ENCODE peak calls at places on chromosome 20, in eight cellular contexts. U, O, F, Z, N, G, I and H are unnamed samples. For H3K36me3, the result is how much of the 10 kb centered on the place peaks cover.

GRCh38 chr20:22403860-22404608 is 180.3 kb downstream of the FOXA2 start:
- DNase-seq in N (no peak), U (no peak), G (peak), F (no peak), O (no peak), I (no peak), Z (no peak), H (no peak)

GRCh38 chr20:53801609-53802370 is 208.2 kb upstream of the ZNF217 start:
- DNase-seq in I (no peak), G (no peak), O (no peak), U (no peak), F (no peak), Z (peak), N (no peak), H (no peak)

GRCh38 chr20:31788578-31788977 is 30.6 kb upstream of the MYLK2 start:
- DNase-seq in G (peak), Z (no peak), U (no peak), N (no peak), I (peak), O (no peak), F (no peak), H (no peak)

GRCh38 chr20:51062065-51062464 is 39.2 kb upstream of the KCNG1 start:
- DNase-seq in U (no peak), G (no peak), O (no peak), Z (no peak), I (no peak), N (no peak), F (no peak), H (no peak)

GRCh38 chr20:25219365-25219764 is 23.9 kb downstream of the ENTPD6 start:
- DNase-seq in U (no peak), I (no peak), G (no peak), Z (no peak), F (no peak), O (no peak), N (no peak), H (no peak)

GRCh38 chr20:44467289-44467883 is 8.3 kb upstream of the TTPAL start:
- DNase-seq in O (no peak), N (peak), Z (no peak), U (no peak), G (peak), I (peak), F (no peak), H (no peak)

GRCh38 chr20:43737925-43738324 is 11.1 kb upstream of the GTSF1L start:
- DNase-seq in U (no peak), G (no peak), O (no peak), I (no peak), N (no peak), F (no peak), Z (no peak), H (no peak)

GRCh38 chr20:50292324-50293243 is 102.0 kb downstream of the CEBPB start:
- DNase-seq in F (peak), O (no peak), I (peak), U (peak), N (peak), Z (peak), G (peak), H (no peak)

GRCh38 chr20:24166127-24166389 is 177.5 kb upstream of the GGTLC1 start:
- DNase-seq in U (no peak), F (no peak), I (no peak), N (no peak), G (peak), O (no peak), Z (no peak), H (no peak)

GRCh38 chr20:53513489-53514298 is 79.9 kb downstream of the ZNF217 start:
- DNase-seq in G (no peak), I (no peak), N (no peak), O (no peak), Z (peak), U (no peak), F (no peak), H (no peak)

GRCh38 chr20:5678769-5679168 is 71.4 kb upstream of the SHLD1 start:
- DNase-seq in G (no peak), U (no peak), O (no peak), I (no peak), F (no peak), Z (no peak), N (no peak), H (no peak)

GRCh38 chr20:16273812-16274560 is 299.3 kb downstream of the KIF16B start:
- DNase-seq in N (no peak), I (no peak), F (no peak), O (no peak), Z (no peak), G (no peak), U (no peak), H (peak)

GRCh38 chr20:10603971-10604864 is 69.6 kb downstream of the JAG1 start:
- DNase-seq in U (peak), F (no peak), G (no peak), N (peak), Z (peak), O (no peak), I (peak), H (peak)

GRCh38 chr20:58550661-58551060 is 35.5 kb upstream of the APCDD1L start:
- DNase-seq in Z (no peak), F (peak), G (no peak), N (no peak), O (no peak), I (no peak), U (no peak), H (no peak)

GRCh38 chr20:35734374-35734773 is 7.7 kb downstream of the RBM39 start:
- DNase-seq in F (no peak), U (no peak), Z (no peak), O (no peak), I (no peak), N (no peak), G (no peak), H (no peak)

GRCh38 chr20:23606652-23607049 is 934 bp upstream of the CST9 start:
- DNase-seq in Z (peak), U (peak), O (peak), F (peak), N (peak), I (peak), G (peak), H (peak)

GRCh38 chr20:16441526-16442164 is 131.6 kb downstream of the KIF16B start:
- DNase-seq in G (no peak), I (no peak), N (no peak), F (no peak), Z (no peak), O (no peak), U (no peak), H (no peak)

DNA sequence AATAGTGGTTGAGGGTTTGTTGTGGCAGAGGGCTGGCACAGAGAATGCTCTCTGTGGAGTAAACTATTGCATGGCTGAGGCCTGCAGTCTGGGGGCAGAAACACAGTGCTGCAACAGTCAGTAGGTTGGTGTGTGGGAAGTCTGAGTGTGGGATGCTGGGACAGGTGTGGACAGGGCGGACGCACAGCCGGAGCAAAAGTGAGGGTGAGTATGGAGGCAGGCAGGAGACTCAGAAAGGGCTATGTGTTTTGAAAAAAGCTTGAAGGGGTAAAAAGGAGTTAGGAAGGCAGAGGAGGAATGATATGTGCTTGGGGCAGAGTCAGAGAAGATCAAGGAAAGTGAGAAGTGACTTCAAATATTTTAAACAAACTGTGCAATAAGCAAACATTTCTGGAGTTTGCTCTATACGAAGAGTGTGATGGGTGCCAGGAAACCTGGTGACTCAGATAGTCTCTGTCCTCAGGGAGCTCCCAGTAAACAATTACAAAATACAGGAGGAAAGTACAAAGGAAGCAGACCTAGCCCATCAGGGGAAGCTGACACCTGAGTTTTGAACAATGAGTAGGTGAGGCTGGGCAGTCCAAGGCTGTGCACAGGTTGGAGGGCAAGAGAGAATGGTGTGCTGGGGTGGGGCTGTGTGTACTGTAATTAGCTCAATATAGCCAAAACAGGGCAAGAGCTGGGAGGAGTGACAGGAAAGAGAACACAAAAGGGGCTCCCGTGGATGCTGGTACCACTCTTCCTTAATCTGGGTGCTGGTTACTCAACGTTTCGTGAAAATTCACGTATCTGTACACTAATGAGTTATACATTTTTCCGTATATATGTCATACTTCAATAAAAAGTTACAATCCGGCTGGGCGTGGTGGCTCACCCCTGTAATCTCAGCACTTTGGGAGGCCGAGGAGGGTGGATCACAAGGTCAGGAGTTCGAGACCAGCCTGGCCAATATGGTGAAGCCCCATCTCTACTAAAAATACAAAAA is 55.2 kb downstream of the PIGU start:
- DNase-seq in F (no peak), U (no peak), Z (peak), N (no peak), O (no peak), G (no peak), I (peak), H (no peak)
- H3K27ac ChIP-seq in F (no peak), U (no peak), Z (peak), N (no peak), O (no peak), G (no peak), I (peak), H (no peak)

DNA sequence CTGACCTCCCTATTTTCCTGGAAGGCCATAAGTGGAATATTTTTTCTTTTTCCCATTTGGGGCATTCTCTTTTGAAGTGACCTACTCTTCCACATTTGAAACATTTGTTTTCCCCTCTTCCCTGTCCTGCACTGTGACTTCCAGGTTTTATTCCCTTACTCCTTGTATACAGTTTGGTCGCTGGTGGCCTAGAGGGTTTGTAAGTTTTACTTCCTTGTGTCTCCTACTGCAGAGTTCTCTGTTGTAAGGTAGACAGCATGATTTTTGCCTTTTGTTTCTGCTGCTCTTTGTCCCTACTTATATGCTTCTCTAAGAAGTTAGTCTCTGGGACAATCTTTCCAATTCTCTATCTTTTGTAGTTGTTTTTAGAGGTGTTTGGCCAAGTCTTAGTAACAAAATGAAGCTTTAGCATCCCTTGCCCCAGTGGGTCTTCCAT is 7.4 kb upstream of the ZNFX1 start:
- DNase-seq in U (no peak), N (no peak), I (no peak), Z (no peak), F (no peak), G (no peak), O (no peak), H (no peak)
- H3K36me3 ChIP-seq in U (half or more), N (half or more), I (half or more), Z (half or more), F (under half), G (half or more), O (half or more), H (half or more)

DNA sequence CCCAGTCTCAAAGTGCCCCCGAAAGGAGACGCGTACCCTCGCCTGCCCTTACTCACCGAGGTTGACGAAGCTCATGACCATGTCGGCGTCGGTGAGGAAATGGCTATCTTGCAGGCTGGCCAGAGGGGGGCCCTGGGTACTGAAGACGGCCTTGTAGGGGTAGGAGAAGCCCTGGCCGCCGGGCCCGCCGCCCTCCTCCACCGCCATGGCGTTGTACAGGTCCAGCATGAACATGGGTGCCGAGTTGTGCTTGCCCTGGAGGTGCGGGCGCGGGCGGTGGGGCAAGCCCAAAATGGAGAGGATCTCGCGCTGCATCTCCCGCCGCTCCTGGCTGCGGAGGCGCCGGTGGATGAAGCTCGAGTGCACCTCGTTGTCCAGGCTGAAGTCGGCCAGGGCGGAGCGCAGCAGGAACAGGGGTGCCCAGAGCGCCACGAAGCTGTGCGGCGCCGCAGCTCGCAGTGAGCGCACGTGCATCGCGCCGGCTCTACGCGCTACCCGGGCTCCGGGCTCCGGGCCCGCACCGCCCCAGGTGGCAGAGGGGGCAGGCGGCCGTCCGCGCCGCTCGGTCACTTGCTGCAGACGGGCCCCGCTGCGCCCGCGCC is 691 bp downstream of the BMP7 start:
- DNase-seq in F (no peak), N (no peak), G (peak), U (no peak), Z (no peak), O (no peak), I (peak), H (peak)
- H3K4me3 ChIP-seq in F (peak), N (peak), G (peak), U (peak), Z (peak), O (no peak), I (no peak), H (peak)

DNA sequence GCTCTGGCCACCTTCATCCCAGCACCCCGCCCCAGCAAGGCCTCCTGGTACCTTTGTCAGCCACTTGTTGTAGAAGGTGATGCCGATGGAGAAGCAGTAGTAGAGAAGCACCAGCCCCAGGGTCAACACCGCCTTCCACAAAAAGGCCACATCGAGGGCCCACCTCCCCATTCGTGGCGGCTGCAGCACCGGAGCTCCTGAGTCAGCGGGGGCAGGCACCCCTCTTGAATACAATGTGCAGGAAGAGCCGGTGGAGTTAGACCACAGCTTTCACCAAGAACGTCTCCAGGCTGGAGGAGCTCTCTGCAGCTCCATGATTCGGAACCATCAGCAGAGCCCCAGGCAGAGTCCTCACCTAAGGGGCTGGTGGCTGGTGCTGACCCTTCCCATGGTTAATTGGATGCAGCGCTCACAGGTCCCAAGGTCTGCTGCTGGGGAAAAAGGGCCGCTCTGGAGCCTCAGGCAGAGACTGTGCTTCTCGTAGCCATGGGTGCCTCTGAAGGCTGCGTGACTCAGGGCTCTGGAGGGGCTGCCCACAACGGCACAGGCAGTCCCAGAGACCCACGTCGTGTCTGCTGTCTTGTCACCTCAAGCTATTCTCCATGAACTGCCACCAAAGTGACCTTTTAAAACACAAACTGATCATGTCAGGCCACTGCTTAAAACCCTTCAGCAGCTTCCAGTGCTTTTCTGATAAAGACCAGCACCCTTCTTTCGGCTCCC is 47.9 kb downstream of the ELMO2 start:
- DNase-seq in N (no peak), U (no peak), Z (no peak), O (no peak), I (no peak), G (no peak), F (no peak), H (no peak)
- H3K27ac ChIP-seq in N (no peak), U (peak), Z (no peak), O (no peak), I (no peak), G (no peak), F (no peak), H (no peak)

GRCh38 chr20:13784271-13784892 is 337 bp downstream of the ESF1 start:
- DNase-seq in O (no peak), Z (no peak), F (no peak), N (no peak), I (no peak), G (no peak), U (no peak), H (no peak)
- H3K36me3 ChIP-seq in O (under half), Z (under half), F (under half), N (under half), I (under half), G (under half), U (half or more), H (half or more)

GRCh38 chr20:17549131-17549530 is 18.0 kb upstream of the BFSP1 start:
- DNase-seq in I (no peak), G (no peak), F (no peak), Z (no peak), N (no peak), O (no peak), U (no peak), H (no peak)
- H3K4me3 ChIP-seq in I (no peak), G (no peak), F (no peak), Z (no peak), N (no peak), O (no peak), U (no peak), H (no peak)

DNA sequence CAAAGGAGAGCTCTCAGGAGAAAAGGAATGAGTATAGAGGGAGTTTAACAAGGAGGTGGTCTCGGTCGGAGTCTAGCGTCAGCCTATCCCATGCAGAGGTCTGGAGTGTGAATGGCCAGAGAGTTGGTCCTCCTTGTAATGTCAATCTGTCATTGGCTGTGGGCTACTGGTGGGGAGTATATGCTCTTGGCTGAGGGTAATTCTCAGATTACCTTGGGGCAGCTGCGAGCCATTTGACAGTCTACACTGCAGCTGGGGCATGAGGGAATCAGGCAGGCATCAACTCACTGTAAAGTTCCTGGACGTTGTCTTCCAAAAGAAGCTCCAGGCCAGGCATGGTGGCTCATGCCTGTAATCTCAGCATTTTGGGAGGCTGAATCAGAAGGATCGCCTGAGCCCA is 48.1 kb downstream of the EBF4 start:
- DNase-seq in O (no peak), U (no peak), Z (no peak), G (no peak), F (no peak), N (no peak), I (no peak), H (no peak)
- H3K27ac ChIP-seq in O (no peak), U (no peak), Z (no peak), G (no peak), F (no peak), N (no peak), I (no peak), H (no peak)